ENCODE peak calls at places on chromosomes 1 and 21, in eight cellular contexts. One of them, this sample, is unnamed.

GRCh38 chr1:164654200-164654599 is 95.2 kb downstream of the PBX1 start:
- DNase-seq in breast epithelium: no peak
- DNase-seq in right lobe of liver: no peak
- DNase-seq in prostate gland: no peak
- DNase-seq in ovary: no peak
- DNase-seq in upper lobe of left lung: no peak
- DNase-seq in IMR-90: no peak
- DNase-seq in endothelial cell of umbilical vein: no peak
- DNase-seq in this sample: no peak

GRCh38 chr1:211279340-211279739 is 20.2 kb downstream of the RCOR3 start:
- DNase-seq in IMR-90: no peak
- DNase-seq in breast epithelium: no peak
- DNase-seq in endothelial cell of umbilical vein: no peak
- DNase-seq in prostate gland: no peak
- DNase-seq in upper lobe of left lung: no peak
- DNase-seq in right lobe of liver: no peak
- DNase-seq in ovary: no peak
- DNase-seq in this sample: no peak

GRCh38 chr1:112513112-112513870 is 4.5 kb downstream of the WNT2B start:
- DNase-seq in prostate gland: no peak
- DNase-seq in right lobe of liver: no peak
- DNase-seq in upper lobe of left lung: no peak
- DNase-seq in ovary: peak
- DNase-seq in breast epithelium: no peak
- DNase-seq in IMR-90: peak
- DNase-seq in endothelial cell of umbilical vein: no peak
- DNase-seq in this sample: no peak

GRCh38 chr1:28246427-28246832 is 10.5 kb downstream of the ATP5IF1 start:
- DNase-seq in right lobe of liver: no peak
- DNase-seq in prostate gland: peak
- DNase-seq in ovary: no peak
- DNase-seq in IMR-90: peak
- DNase-seq in breast epithelium: no peak
- DNase-seq in upper lobe of left lung: no peak
- DNase-seq in endothelial cell of umbilical vein: peak
- DNase-seq in this sample: no peak

GRCh38 chr21:29586696-29587095 is 288.0 kb downstream of the BACH1 start:
- DNase-seq in right lobe of liver: no peak
- DNase-seq in ovary: no peak
- DNase-seq in breast epithelium: no peak
- DNase-seq in upper lobe of left lung: no peak
- DNase-seq in IMR-90: peak
- DNase-seq in endothelial cell of umbilical vein: no peak
- DNase-seq in prostate gland: no peak
- DNase-seq in this sample: no peak

GRCh38 chr1:206479164-206480125 is 9.2 kb downstream of the IKBKE start:
- DNase-seq in endothelial cell of umbilical vein: peak
- DNase-seq in ovary: peak
- DNase-seq in right lobe of liver: peak
- DNase-seq in IMR-90: peak
- DNase-seq in prostate gland: peak
- DNase-seq in breast epithelium: peak
- DNase-seq in upper lobe of left lung: no peak
- DNase-seq in this sample: peak

GRCh38 chr1:11147371-11147770 is 41.8 kb upstream of the ANGPTL7 start:
- DNase-seq in prostate gland: no peak
- DNase-seq in endothelial cell of umbilical vein: peak
- DNase-seq in breast epithelium: peak
- DNase-seq in upper lobe of left lung: no peak
- DNase-seq in right lobe of liver: no peak
- DNase-seq in ovary: no peak
- DNase-seq in IMR-90: peak
- DNase-seq in this sample: no peak

GRCh38 chr1:95041491-95042165 is 31.1 kb downstream of the ALG14 start:
- DNase-seq in IMR-90: peak
- DNase-seq in prostate gland: peak
- DNase-seq in breast epithelium: peak
- DNase-seq in right lobe of liver: peak
- DNase-seq in upper lobe of left lung: no peak
- DNase-seq in ovary: peak
- DNase-seq in endothelial cell of umbilical vein: peak
- DNase-seq in this sample: peak

GRCh38 chr1:78339490-78339889 is 151.3 kb upstream of the PTGFR start:
- DNase-seq in upper lobe of left lung: no peak
- DNase-seq in IMR-90: peak
- DNase-seq in breast epithelium: no peak
- DNase-seq in endothelial cell of umbilical vein: no peak
- DNase-seq in right lobe of liver: no peak
- DNase-seq in ovary: no peak
- DNase-seq in prostate gland: no peak
- DNase-seq in this sample: no peak

GRCh38 chr1:228818928-228819632 is 83.8 kb downstream of the RHOU start:
- DNase-seq in right lobe of liver: no peak
- DNase-seq in breast epithelium: no peak
- DNase-seq in endothelial cell of umbilical vein: no peak
- DNase-seq in upper lobe of left lung: no peak
- DNase-seq in prostate gland: no peak
- DNase-seq in ovary: no peak
- DNase-seq in IMR-90: no peak
- DNase-seq in this sample: no peak

GRCh38 chr1:204130178-204130577 is 21.7 kb downstream of the ETNK2 start:
- DNase-seq in prostate gland: no peak
- DNase-seq in upper lobe of left lung: peak
- DNase-seq in endothelial cell of umbilical vein: no peak
- DNase-seq in IMR-90: no peak
- DNase-seq in breast epithelium: peak
- DNase-seq in right lobe of liver: peak
- DNase-seq in ovary: peak
- DNase-seq in this sample: no peak

GRCh38 chr1:50633465-50633864 is 210.2 kb upstream of the DMRTA2 start:
- DNase-seq in upper lobe of left lung: no peak
- DNase-seq in ovary: no peak
- DNase-seq in endothelial cell of umbilical vein: no peak
- DNase-seq in right lobe of liver: no peak
- DNase-seq in prostate gland: no peak
- DNase-seq in IMR-90: no peak
- DNase-seq in breast epithelium: no peak
- DNase-seq in this sample: no peak

GRCh38 chr1:7491089-7491817 is 279.8 kb upstream of the VAMP3 start:
- DNase-seq in upper lobe of left lung: no peak
- DNase-seq in ovary: peak
- DNase-seq in IMR-90: peak
- DNase-seq in endothelial cell of umbilical vein: peak
- DNase-seq in right lobe of liver: no peak
- DNase-seq in prostate gland: no peak
- DNase-seq in breast epithelium: no peak
- DNase-seq in this sample: no peak

GRCh38 chr1:40825430-40825778 is 36.8 kb downstream of the CITED4 start:
- DNase-seq in upper lobe of left lung: no peak
- DNase-seq in breast epithelium: no peak
- DNase-seq in endothelial cell of umbilical vein: no peak
- DNase-seq in IMR-90: no peak
- DNase-seq in ovary: no peak
- DNase-seq in prostate gland: no peak
- DNase-seq in right lobe of liver: no peak
- DNase-seq in this sample: no peak

GRCh38 chr21:37253991-37254390 is 13.1 kb downstream of the VPS26C start:
- DNase-seq in prostate gland: no peak
- DNase-seq in breast epithelium: no peak
- DNase-seq in ovary: no peak
- DNase-seq in endothelial cell of umbilical vein: no peak
- DNase-seq in upper lobe of left lung: no peak
- DNase-seq in IMR-90: peak
- DNase-seq in right lobe of liver: no peak
- DNase-seq in this sample: no peak

GRCh38 chr1:44035726-44036408 is 4.6 kb upstream of the SLC6A9 start:
- DNase-seq in upper lobe of left lung: peak
- DNase-seq in prostate gland: no peak
- DNase-seq in ovary: no peak
- DNase-seq in endothelial cell of umbilical vein: no peak
- DNase-seq in breast epithelium: no peak
- DNase-seq in IMR-90: no peak
- DNase-seq in right lobe of liver: no peak
- DNase-seq in this sample: no peak

GRCh38 chr21:41167348-41168342 is at the start of gene BACE2:
- DNase-seq in right lobe of liver: peak
- DNase-seq in endothelial cell of umbilical vein: peak
- DNase-seq in breast epithelium: peak
- DNase-seq in IMR-90: peak
- DNase-seq in upper lobe of left lung: peak
- DNase-seq in prostate gland: peak
- DNase-seq in ovary: peak
- DNase-seq in this sample: peak
- TF ChIP-seq POLR2A in right lobe of liver: peak
- TF ChIP-seq POLR2A in endothelial cell of umbilical vein: no peak
- TF ChIP-seq POLR2A in breast epithelium: peak
- TF ChIP-seq POLR2A in IMR-90: peak
- TF ChIP-seq POLR2A in upper lobe of left lung: no peak
- TF ChIP-seq POLR2A in prostate gland: peak
- TF ChIP-seq POLR2A in ovary: peak
- TF ChIP-seq POLR2A in this sample: peak

GRCh38 chr1:245153081-245153644 is 1.6 kb upstream of the KIF26B start:
- DNase-seq in endothelial cell of umbilical vein: peak
- DNase-seq in prostate gland: peak
- DNase-seq in breast epithelium: peak
- DNase-seq in ovary: peak
- DNase-seq in upper lobe of left lung: peak
- DNase-seq in right lobe of liver: peak
- DNase-seq in IMR-90: peak
- DNase-seq in this sample: peak
- H3K4me3 ChIP-seq in endothelial cell of umbilical vein: peak
- H3K4me3 ChIP-seq in prostate gland: peak
- H3K4me3 ChIP-seq in breast epithelium: peak
- H3K4me3 ChIP-seq in ovary: peak
- H3K4me3 ChIP-seq in upper lobe of left lung: peak
- H3K4me3 ChIP-seq in right lobe of liver: peak
- H3K4me3 ChIP-seq in IMR-90: peak
- H3K4me3 ChIP-seq in this sample: no peak

GRCh38 chr1:154607084-154607747 is 770 bp downstream of the ADAR start:
- DNase-seq in upper lobe of left lung: no peak
- DNase-seq in prostate gland: peak
- DNase-seq in ovary: peak
- DNase-seq in endothelial cell of umbilical vein: peak
- DNase-seq in breast epithelium: no peak
- DNase-seq in IMR-90: peak
- DNase-seq in right lobe of liver: no peak
- DNase-seq in this sample: peak
- TF ChIP-seq CTCF in upper lobe of left lung: no peak
- TF ChIP-seq CTCF in prostate gland: no peak
- TF ChIP-seq CTCF in ovary: no peak
- TF ChIP-seq CTCF in endothelial cell of umbilical vein: no peak
- TF ChIP-seq CTCF in breast epithelium: no peak
- TF ChIP-seq CTCF in IMR-90: no peak
- TF ChIP-seq CTCF in right lobe of liver: no peak
- TF ChIP-seq CTCF in this sample: no peak

DNA sequence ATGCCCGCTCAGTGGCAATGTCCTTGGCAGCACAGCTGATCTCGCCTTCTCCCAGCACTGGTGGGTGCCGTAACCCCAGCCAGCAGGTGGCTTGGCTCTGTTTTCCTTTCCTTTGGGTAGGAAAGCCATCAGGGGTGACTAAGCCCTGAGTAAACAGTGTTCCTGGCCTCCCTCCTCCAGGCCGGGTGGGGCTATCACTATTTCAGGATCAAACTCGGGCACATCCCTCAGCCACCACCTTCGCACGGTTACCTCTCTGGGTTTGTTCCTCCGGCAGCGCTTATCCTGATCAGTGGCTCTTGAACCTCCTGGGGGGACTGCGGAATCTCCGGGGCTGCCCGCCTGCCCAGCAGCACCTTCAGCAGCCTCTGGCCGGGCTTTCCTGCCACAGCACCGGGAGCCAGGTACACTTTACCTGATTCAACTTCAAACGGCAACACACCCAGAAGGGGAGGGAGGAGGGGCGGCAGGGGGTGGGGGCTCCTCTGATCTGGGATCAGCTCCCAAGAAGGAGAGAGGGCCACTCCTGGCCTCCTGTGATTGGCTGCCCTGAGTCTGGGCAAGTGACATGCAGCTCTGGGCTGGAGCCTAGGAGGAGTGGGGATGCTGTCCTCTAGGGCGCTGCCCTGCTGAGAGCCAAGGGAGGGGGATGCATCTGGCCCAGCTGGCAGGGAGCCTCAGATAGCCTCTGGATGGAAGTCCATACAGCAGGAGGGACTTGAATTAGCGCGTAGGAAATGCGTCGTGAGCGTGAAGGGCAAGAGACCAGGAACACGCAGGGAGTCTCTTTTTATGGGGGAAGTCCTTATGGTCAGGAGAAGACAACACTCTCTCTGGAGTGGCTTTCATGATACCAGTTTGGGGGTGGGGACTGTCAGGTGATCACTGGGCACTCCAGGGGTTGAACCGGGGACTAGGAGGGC is at the start of gene ASCL5:
- DNase-seq in right lobe of liver: no peak
- DNase-seq in prostate gland: no peak
- DNase-seq in endothelial cell of umbilical vein: peak
- DNase-seq in IMR-90: peak
- DNase-seq in upper lobe of left lung: peak
- DNase-seq in ovary: no peak
- DNase-seq in breast epithelium: no peak
- DNase-seq in this sample: no peak
- TF ChIP-seq POLR2A in right lobe of liver: no peak
- TF ChIP-seq POLR2A in prostate gland: no peak
- TF ChIP-seq POLR2A in endothelial cell of umbilical vein: no peak
- TF ChIP-seq POLR2A in IMR-90: no peak
- TF ChIP-seq POLR2A in upper lobe of left lung: no peak
- TF ChIP-seq POLR2A in ovary: no peak
- TF ChIP-seq POLR2A in breast epithelium: no peak
- TF ChIP-seq POLR2A in this sample: no peak

DNA sequence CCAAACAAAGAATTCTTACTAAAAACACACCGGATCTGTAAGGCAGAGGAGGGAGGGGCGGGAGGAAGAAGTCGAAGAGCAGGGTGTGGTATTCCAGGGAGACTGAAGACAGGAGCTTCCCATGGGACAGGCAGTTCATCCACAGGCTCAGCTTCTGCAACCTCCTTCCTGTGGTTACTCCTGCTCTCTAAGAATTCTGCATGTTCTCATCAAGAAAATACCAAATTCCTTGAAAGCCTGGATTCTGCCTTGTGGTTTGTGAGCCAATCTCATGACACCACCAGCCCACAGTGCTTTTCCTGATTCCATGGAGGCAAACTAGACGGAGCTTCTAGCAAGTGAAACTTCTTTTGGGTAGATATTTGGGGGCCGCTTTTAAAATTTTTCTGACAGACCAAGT is 1.1 kb upstream of the ST6GALNAC3 start:
- DNase-seq in right lobe of liver: no peak
- DNase-seq in upper lobe of left lung: no peak
- DNase-seq in prostate gland: no peak
- DNase-seq in IMR-90: peak
- DNase-seq in ovary: no peak
- DNase-seq in breast epithelium: no peak
- DNase-seq in endothelial cell of umbilical vein: no peak
- DNase-seq in this sample: no peak
- H3K4me3 ChIP-seq in right lobe of liver: no peak
- H3K4me3 ChIP-seq in upper lobe of left lung: no peak
- H3K4me3 ChIP-seq in prostate gland: no peak
- H3K4me3 ChIP-seq in IMR-90: no peak
- H3K4me3 ChIP-seq in ovary: no peak
- H3K4me3 ChIP-seq in breast epithelium: no peak
- H3K4me3 ChIP-seq in endothelial cell of umbilical vein: no peak
- H3K4me3 ChIP-seq in this sample: no peak

GRCh38 chr1:92749024-92749634 is 35.8 kb downstream of the EVI5 start:
- DNase-seq in breast epithelium: no peak
- DNase-seq in right lobe of liver: peak
- DNase-seq in ovary: no peak
- DNase-seq in prostate gland: peak
- DNase-seq in upper lobe of left lung: no peak
- DNase-seq in IMR-90: peak
- DNase-seq in endothelial cell of umbilical vein: peak
- DNase-seq in this sample: peak
- TF ChIP-seq CTCF in breast epithelium: peak
- TF ChIP-seq CTCF in right lobe of liver: peak
- TF ChIP-seq CTCF in ovary: no peak
- TF ChIP-seq CTCF in prostate gland: peak
- TF ChIP-seq CTCF in upper lobe of left lung: peak
- TF ChIP-seq CTCF in IMR-90: peak
- TF ChIP-seq CTCF in endothelial cell of umbilical vein: peak
- TF ChIP-seq CTCF in this sample: no peak

This sample was measured in lower leg skin.